ENCODE peak calls at places on chromosomes 3 and 15, in seven cellular contexts. One of them, this sample, is unnamed.
A peak's percentile ranks its signal among the peaks of the same experiment; 100 is the strongest.

GRCh38 chr3:183328823-183329222 is 75.8 kb downstream of the B3GNT5 start:
- DNase-seq in progenitor cell of endocrine pancreas: no peak
- DNase-seq in CD4-positive, alpha-beta T cell: no peak
- DNase-seq in B cell: no peak
- DNase-seq in testis: no peak
- DNase-seq in left ventricle myocardium inferior: no peak
- DNase-seq in GM06990: no peak
- DNase-seq in this sample: no peak

GRCh38 chr3:54008099-54008498 is 114.3 kb upstream of the CACNA2D3 start:
- DNase-seq in progenitor cell of endocrine pancreas: no peak
- DNase-seq in CD4-positive, alpha-beta T cell: no peak
- DNase-seq in B cell: no peak
- DNase-seq in testis: no peak
- DNase-seq in left ventricle myocardium inferior: no peak
- DNase-seq in GM06990: no peak
- DNase-seq in this sample: no peak

GRCh38 chr3:14344351-14344750 is 58.1 kb upstream of the SLC6A6 start:
- DNase-seq in progenitor cell of endocrine pancreas: no peak
- DNase-seq in CD4-positive, alpha-beta T cell: no peak
- DNase-seq in B cell: no peak
- DNase-seq in testis: no peak
- DNase-seq in left ventricle myocardium inferior: no peak
- DNase-seq in GM06990: no peak
- DNase-seq in this sample: no peak

GRCh38 chr3:56189486-56189985 is 278.7 kb downstream of the ERC2 start:
- DNase-seq in progenitor cell of endocrine pancreas: no peak
- DNase-seq in CD4-positive, alpha-beta T cell: no peak
- DNase-seq in B cell: no peak
- DNase-seq in testis: no peak
- DNase-seq in left ventricle myocardium inferior: no peak
- DNase-seq in GM06990: no peak
- DNase-seq in this sample: no peak

GRCh38 chr15:68725736-68726135 is 95.0 kb downstream of the ANP32A start:
- DNase-seq in progenitor cell of endocrine pancreas: no peak
- DNase-seq in CD4-positive, alpha-beta T cell: no peak
- DNase-seq in B cell: no peak
- DNase-seq in testis: peak; percentile 60
- DNase-seq in left ventricle myocardium inferior: peak; percentile 66
- DNase-seq in GM06990: no peak
- DNase-seq in this sample: no peak

GRCh38 chr15:52440414-52440813 is 88.3 kb downstream of the MYO5A start:
- DNase-seq in progenitor cell of endocrine pancreas: no peak
- DNase-seq in CD4-positive, alpha-beta T cell: no peak
- DNase-seq in B cell: no peak
- DNase-seq in testis: no peak
- DNase-seq in left ventricle myocardium inferior: no peak
- DNase-seq in GM06990: no peak
- DNase-seq in this sample: no peak

GRCh38 chr3:101011086-101011485 is 17.9 kb upstream of the ABI3BP start:
- DNase-seq in progenitor cell of endocrine pancreas: no peak
- DNase-seq in CD4-positive, alpha-beta T cell: no peak
- DNase-seq in B cell: no peak
- DNase-seq in testis: no peak
- DNase-seq in left ventricle myocardium inferior: no peak
- DNase-seq in GM06990: no peak
- DNase-seq in this sample: no peak

GRCh38 chr15:91456251-91456718 is 356.2 kb downstream of the SV2B start:
- DNase-seq in progenitor cell of endocrine pancreas: no peak
- DNase-seq in CD4-positive, alpha-beta T cell: no peak
- DNase-seq in B cell: no peak
- DNase-seq in testis: no peak
- DNase-seq in left ventricle myocardium inferior: no peak
- DNase-seq in GM06990: no peak
- DNase-seq in this sample: no peak

GRCh38 chr3:148873270-148873927 is 8.3 kb downstream of the CPA3 start:
- DNase-seq in progenitor cell of endocrine pancreas: no peak
- DNase-seq in CD4-positive, alpha-beta T cell: no peak
- DNase-seq in B cell: no peak
- DNase-seq in testis: no peak
- DNase-seq in left ventricle myocardium inferior: no peak
- DNase-seq in GM06990: no peak
- DNase-seq in this sample: no peak

GRCh38 chr3:67357610-67358458 is 296.6 kb downstream of the SUCLG2 start:
- DNase-seq in progenitor cell of endocrine pancreas: no peak
- DNase-seq in CD4-positive, alpha-beta T cell: no peak
- DNase-seq in B cell: peak; percentile 8
- DNase-seq in testis: peak; percentile 45
- DNase-seq in left ventricle myocardium inferior: no peak
- DNase-seq in GM06990: no peak
- DNase-seq in this sample: peak; percentile 12

DNA sequence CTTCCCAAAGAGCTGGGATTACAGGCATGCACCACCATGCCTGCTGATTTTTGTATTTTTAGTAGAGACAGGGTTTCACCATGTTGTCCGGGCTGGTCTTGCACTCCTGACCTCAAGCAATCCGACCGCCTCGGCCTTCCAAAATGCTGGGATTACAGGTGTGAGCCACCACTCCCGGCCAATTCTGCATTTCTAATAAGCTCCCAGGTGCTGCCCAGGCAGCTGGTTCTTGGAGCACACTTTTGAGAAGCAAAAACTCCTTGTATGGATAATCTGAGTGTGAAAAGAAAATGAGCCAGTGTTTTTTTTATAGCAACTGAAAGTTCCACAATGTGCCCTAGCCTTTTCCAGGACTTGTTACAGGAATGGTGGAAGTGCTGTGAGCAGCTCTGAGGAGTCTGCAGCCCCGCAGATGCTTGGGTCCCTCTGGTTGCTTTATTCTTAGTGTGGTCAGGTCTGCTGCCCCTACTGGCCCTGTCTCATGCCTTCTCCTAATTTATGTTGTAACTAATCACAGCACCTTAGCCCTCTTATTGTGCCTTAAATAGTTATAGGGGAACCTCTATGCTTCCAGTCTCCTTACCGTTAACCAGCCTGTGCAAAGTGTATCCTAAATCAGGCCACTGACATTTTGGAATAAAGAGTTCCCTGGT is 13.5 kb upstream of the KCNAB1 start:
- DNase-seq in progenitor cell of endocrine pancreas: no peak
- DNase-seq in CD4-positive, alpha-beta T cell: no peak
- DNase-seq in B cell: no peak
- DNase-seq in testis: no peak
- DNase-seq in left ventricle myocardium inferior: no peak
- DNase-seq in GM06990: no peak
- DNase-seq in this sample: no peak
- TF ChIP-seq CTCF in progenitor cell of endocrine pancreas: peak; percentile 37
- TF ChIP-seq CTCF in CD4-positive, alpha-beta T cell: no peak
- TF ChIP-seq CTCF in B cell: no peak
- TF ChIP-seq CTCF in testis: no peak
- TF ChIP-seq CTCF in left ventricle myocardium inferior: peak; percentile 24
- TF ChIP-seq CTCF in GM06990: no peak
- TF ChIP-seq CTCF in this sample: no peak

GRCh38 chr3:57298041-57298440 is 5.6 kb upstream of the ASB14 start:
- DNase-seq in progenitor cell of endocrine pancreas: no peak
- DNase-seq in CD4-positive, alpha-beta T cell: no peak
- DNase-seq in B cell: no peak
- DNase-seq in testis: no peak
- DNase-seq in left ventricle myocardium inferior: no peak
- DNase-seq in GM06990: no peak
- DNase-seq in this sample: no peak
- TF ChIP-seq CTCF in progenitor cell of endocrine pancreas: no peak
- TF ChIP-seq CTCF in CD4-positive, alpha-beta T cell: no peak
- TF ChIP-seq CTCF in B cell: no peak
- TF ChIP-seq CTCF in testis: no peak
- TF ChIP-seq CTCF in left ventricle myocardium inferior: no peak
- TF ChIP-seq CTCF in GM06990: no peak
- TF ChIP-seq CTCF in this sample: no peak

GRCh38 chr3:152910211-152910610 is 75.3 kb downstream of the P2RY1 start:
- DNase-seq in progenitor cell of endocrine pancreas: no peak
- DNase-seq in CD4-positive, alpha-beta T cell: no peak
- DNase-seq in B cell: no peak
- DNase-seq in testis: peak; percentile 18
- DNase-seq in left ventricle myocardium inferior: no peak
- DNase-seq in GM06990: no peak
- DNase-seq in this sample: no peak
- TF ChIP-seq CTCF in progenitor cell of endocrine pancreas: no peak
- TF ChIP-seq CTCF in CD4-positive, alpha-beta T cell: no peak
- TF ChIP-seq CTCF in B cell: no peak
- TF ChIP-seq CTCF in testis: no peak
- TF ChIP-seq CTCF in left ventricle myocardium inferior: no peak
- TF ChIP-seq CTCF in GM06990: peak; percentile 19
- TF ChIP-seq CTCF in this sample: no peak

DNA sequence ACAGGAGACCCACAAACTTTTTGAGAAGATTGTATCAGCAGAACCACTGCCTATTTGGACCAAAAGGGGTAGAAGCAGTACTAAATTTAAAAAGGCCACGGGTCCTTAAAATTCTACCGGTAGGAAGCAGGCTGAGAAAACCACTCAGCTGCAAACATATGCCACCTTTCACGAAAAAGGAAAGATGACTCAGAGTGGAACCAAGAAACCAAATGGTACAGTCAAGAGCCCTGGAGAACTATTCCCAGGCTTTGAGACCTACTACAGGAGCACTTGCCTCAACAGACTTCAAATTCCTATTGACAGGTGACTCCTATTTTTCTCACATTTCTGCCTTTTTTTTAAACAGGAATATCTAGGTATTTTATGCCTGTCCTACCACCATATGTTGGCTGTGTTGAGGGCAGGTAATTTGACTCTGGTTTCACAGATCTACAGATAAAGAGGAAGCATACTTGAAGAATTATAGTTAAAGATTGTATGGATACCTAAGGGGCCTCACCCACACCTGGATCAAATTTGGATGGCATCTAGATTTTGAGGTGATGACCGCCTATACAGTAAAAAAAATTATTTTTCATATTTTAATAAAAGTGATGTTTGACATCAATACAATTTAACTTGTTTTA is 10.1 kb downstream of the GOLIM4 start:
- DNase-seq in progenitor cell of endocrine pancreas: no peak
- DNase-seq in CD4-positive, alpha-beta T cell: no peak
- DNase-seq in B cell: no peak
- DNase-seq in testis: no peak
- DNase-seq in left ventricle myocardium inferior: no peak
- DNase-seq in GM06990: peak; percentile 26
- DNase-seq in this sample: no peak
- TF ChIP-seq CTCF in progenitor cell of endocrine pancreas: no peak
- TF ChIP-seq CTCF in CD4-positive, alpha-beta T cell: no peak
- TF ChIP-seq CTCF in B cell: no peak
- TF ChIP-seq CTCF in testis: no peak
- TF ChIP-seq CTCF in left ventricle myocardium inferior: no peak
- TF ChIP-seq CTCF in GM06990: no peak
- TF ChIP-seq CTCF in this sample: no peak

GRCh38 chr15:26091184-26091583 is 228.1 kb upstream of the ATP10A start:
- DNase-seq in progenitor cell of endocrine pancreas: no peak
- DNase-seq in CD4-positive, alpha-beta T cell: no peak
- DNase-seq in B cell: no peak
- DNase-seq in testis: no peak
- DNase-seq in left ventricle myocardium inferior: no peak
- DNase-seq in GM06990: no peak
- DNase-seq in this sample: no peak

GRCh38 chr15:26098801-26099200 is 235.7 kb upstream of the ATP10A start:
- DNase-seq in progenitor cell of endocrine pancreas: no peak
- DNase-seq in CD4-positive, alpha-beta T cell: no peak
- DNase-seq in B cell: no peak
- DNase-seq in testis: no peak
- DNase-seq in left ventricle myocardium inferior: no peak
- DNase-seq in GM06990: no peak
- DNase-seq in this sample: no peak

GRCh38 chr15:26097216-26097615 is 234.1 kb upstream of the ATP10A start:
- DNase-seq in progenitor cell of endocrine pancreas: no peak
- DNase-seq in CD4-positive, alpha-beta T cell: no peak
- DNase-seq in B cell: no peak
- DNase-seq in testis: no peak
- DNase-seq in left ventricle myocardium inferior: no peak
- DNase-seq in GM06990: no peak
- DNase-seq in this sample: no peak

GRCh38 chr15:26101443-26101842 is 238.3 kb upstream of the ATP10A start:
- DNase-seq in progenitor cell of endocrine pancreas: no peak
- DNase-seq in CD4-positive, alpha-beta T cell: no peak
- DNase-seq in B cell: no peak
- DNase-seq in testis: no peak
- DNase-seq in left ventricle myocardium inferior: no peak
- DNase-seq in GM06990: no peak
- DNase-seq in this sample: no peak

DNA sequence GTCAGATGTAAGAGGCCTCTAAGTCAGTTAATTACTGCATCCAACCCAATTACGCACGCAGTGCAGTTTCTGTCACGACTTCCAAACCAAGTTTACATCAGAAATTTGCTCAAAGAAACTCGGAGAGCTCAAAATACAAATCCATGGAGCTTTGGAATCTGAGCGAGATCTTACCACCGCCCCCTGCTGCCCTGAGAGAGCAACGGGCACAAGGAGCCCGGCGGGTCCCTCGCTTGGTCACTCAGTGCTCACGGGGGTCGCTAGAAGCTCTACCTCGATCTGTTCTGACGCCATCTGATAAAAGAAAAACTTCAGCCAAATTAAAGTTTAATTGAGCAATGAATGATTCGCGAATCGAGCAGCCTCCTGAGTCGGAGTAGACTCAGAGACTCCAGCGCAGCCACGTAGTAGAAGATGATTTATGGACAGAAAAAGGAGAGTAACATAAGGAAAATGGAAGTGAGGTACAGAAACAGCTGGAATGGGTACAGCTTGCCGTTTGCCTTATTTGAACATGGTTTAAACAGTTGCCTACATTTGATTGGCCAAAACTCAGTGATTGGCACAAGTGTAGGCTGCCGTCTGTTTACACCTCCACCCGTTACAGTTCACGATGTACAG is 232.7 kb upstream of the ATP10A start:
- DNase-seq in progenitor cell of endocrine pancreas: no peak
- DNase-seq in CD4-positive, alpha-beta T cell: no peak
- DNase-seq in B cell: no peak
- DNase-seq in testis: no peak
- DNase-seq in left ventricle myocardium inferior: no peak
- DNase-seq in GM06990: no peak
- DNase-seq in this sample: no peak
- TF ChIP-seq CTCF in progenitor cell of endocrine pancreas: peak; percentile 57
- TF ChIP-seq CTCF in CD4-positive, alpha-beta T cell: peak; percentile 35
- TF ChIP-seq CTCF in B cell: no peak
- TF ChIP-seq CTCF in testis: no peak
- TF ChIP-seq CTCF in left ventricle myocardium inferior: peak; percentile 36
- TF ChIP-seq CTCF in GM06990: no peak
- TF ChIP-seq CTCF in this sample: peak; percentile 42

GRCh38 chr15:35540885-35541284 is 5.1 kb downstream of the DPH6 start:
- DNase-seq in progenitor cell of endocrine pancreas: no peak
- DNase-seq in CD4-positive, alpha-beta T cell: no peak
- DNase-seq in B cell: no peak
- DNase-seq in testis: no peak
- DNase-seq in left ventricle myocardium inferior: no peak
- DNase-seq in GM06990: no peak
- DNase-seq in this sample: no peak
- TF ChIP-seq CTCF in progenitor cell of endocrine pancreas: no peak
- TF ChIP-seq CTCF in CD4-positive, alpha-beta T cell: no peak
- TF ChIP-seq CTCF in B cell: no peak
- TF ChIP-seq CTCF in testis: no peak
- TF ChIP-seq CTCF in left ventricle myocardium inferior: no peak
- TF ChIP-seq CTCF in GM06990: no peak
- TF ChIP-seq CTCF in this sample: no peak

This sample was measured in neural crest cell.